ENCODE peak calls at places on chromosomes 7 and 10, in four cellular contexts. One of them, this sample, is unnamed.

GRCh38 chr10:70312972-70313371 is 29.2 kb upstream of the NPFFR1 start:
- DNase-seq in activated effector memory CD4-positive, alpha-beta T cell treated with anti-CD3 and anti-CD28 coated beads, Interleukin-2, amount 50 U/mL, for 16 hours: no peak
- DNase-seq in heart right ventricle: no peak
- DNase-seq in nephron progenitor cell: no peak
- DNase-seq in this sample: peak

GRCh38 chr7:77415822-77416620 is at the start of gene GSAP:
- DNase-seq in activated effector memory CD4-positive, alpha-beta T cell treated with anti-CD3 and anti-CD28 coated beads, Interleukin-2, amount 50 U/mL, for 16 hours: peak
- DNase-seq in heart right ventricle: peak
- DNase-seq in nephron progenitor cell: peak
- DNase-seq in this sample: peak

GRCh38 chr10:101310528-101311439 is 43.2 kb upstream of the BTRC start:
- DNase-seq in activated effector memory CD4-positive, alpha-beta T cell treated with anti-CD3 and anti-CD28 coated beads, Interleukin-2, amount 50 U/mL, for 16 hours: no peak
- DNase-seq in heart right ventricle: no peak
- DNase-seq in nephron progenitor cell: no peak
- DNase-seq in this sample: no peak

GRCh38 chr7:116710764-116711452 is 38.9 kb downstream of the MET start:
- DNase-seq in activated effector memory CD4-positive, alpha-beta T cell treated with anti-CD3 and anti-CD28 coated beads, Interleukin-2, amount 50 U/mL, for 16 hours: no peak
- DNase-seq in heart right ventricle: no peak
- DNase-seq in nephron progenitor cell: no peak
- DNase-seq in this sample: no peak

GRCh38 chr10:97425964-97426775 is at the start of gene PGAM1:
- DNase-seq in activated effector memory CD4-positive, alpha-beta T cell treated with anti-CD3 and anti-CD28 coated beads, Interleukin-2, amount 50 U/mL, for 16 hours: peak
- DNase-seq in heart right ventricle: peak
- DNase-seq in nephron progenitor cell: peak
- DNase-seq in this sample: peak

GRCh38 chr10:49207936-49208482 is 19.8 kb upstream of the TMEM273 start:
- DNase-seq in activated effector memory CD4-positive, alpha-beta T cell treated with anti-CD3 and anti-CD28 coated beads, Interleukin-2, amount 50 U/mL, for 16 hours: no peak
- DNase-seq in heart right ventricle: no peak
- DNase-seq in nephron progenitor cell: no peak
- DNase-seq in this sample: no peak

GRCh38 chr10:36209480-36209879 is 567.4 kb upstream of the FZD8 start:
- DNase-seq in activated effector memory CD4-positive, alpha-beta T cell treated with anti-CD3 and anti-CD28 coated beads, Interleukin-2, amount 50 U/mL, for 16 hours: no peak
- DNase-seq in heart right ventricle: no peak
- DNase-seq in nephron progenitor cell: no peak
- DNase-seq in this sample: no peak

GRCh38 chr7:28037220-28038010 is 143.2 kb downstream of the JAZF1 start:
- DNase-seq in activated effector memory CD4-positive, alpha-beta T cell treated with anti-CD3 and anti-CD28 coated beads, Interleukin-2, amount 50 U/mL, for 16 hours: no peak
- DNase-seq in heart right ventricle: no peak
- DNase-seq in nephron progenitor cell: no peak
- DNase-seq in this sample: no peak

GRCh38 chr10:117418121-117418520 is 42.9 kb upstream of the PDZD8 start:
- DNase-seq in activated effector memory CD4-positive, alpha-beta T cell treated with anti-CD3 and anti-CD28 coated beads, Interleukin-2, amount 50 U/mL, for 16 hours: no peak
- DNase-seq in heart right ventricle: no peak
- DNase-seq in nephron progenitor cell: no peak
- DNase-seq in this sample: no peak

GRCh38 chr7:48154792-48155413 is 16.4 kb upstream of the ABCA13 start:
- DNase-seq in activated effector memory CD4-positive, alpha-beta T cell treated with anti-CD3 and anti-CD28 coated beads, Interleukin-2, amount 50 U/mL, for 16 hours: peak
- DNase-seq in heart right ventricle: no peak
- DNase-seq in nephron progenitor cell: peak
- DNase-seq in this sample: no peak

GRCh38 chr10:102269017-102269416 is 23.7 kb downstream of the GBF1 start:
- DNase-seq in activated effector memory CD4-positive, alpha-beta T cell treated with anti-CD3 and anti-CD28 coated beads, Interleukin-2, amount 50 U/mL, for 16 hours: no peak
- DNase-seq in heart right ventricle: no peak
- DNase-seq in nephron progenitor cell: no peak
- DNase-seq in this sample: no peak

GRCh38 chr10:30491204-30491603 is 57.2 kb downstream of the MAP3K8 start:
- DNase-seq in activated effector memory CD4-positive, alpha-beta T cell treated with anti-CD3 and anti-CD28 coated beads, Interleukin-2, amount 50 U/mL, for 16 hours: no peak
- DNase-seq in heart right ventricle: no peak
- DNase-seq in nephron progenitor cell: no peak
- DNase-seq in this sample: no peak

GRCh38 chr10:102422586-102423129 is 2.0 kb downstream of the FBXL15 start:
- DNase-seq in activated effector memory CD4-positive, alpha-beta T cell treated with anti-CD3 and anti-CD28 coated beads, Interleukin-2, amount 50 U/mL, for 16 hours: peak
- DNase-seq in heart right ventricle: peak
- DNase-seq in nephron progenitor cell: peak
- DNase-seq in this sample: peak

GRCh38 chr10:76983624-76984023 is 654.0 kb downstream of the KCNMA1 start:
- DNase-seq in activated effector memory CD4-positive, alpha-beta T cell treated with anti-CD3 and anti-CD28 coated beads, Interleukin-2, amount 50 U/mL, for 16 hours: no peak
- DNase-seq in heart right ventricle: no peak
- DNase-seq in nephron progenitor cell: no peak
- DNase-seq in this sample: no peak

GRCh38 chr7:124718032-124718766 is 47.4 kb downstream of the GPR37 start:
- DNase-seq in activated effector memory CD4-positive, alpha-beta T cell treated with anti-CD3 and anti-CD28 coated beads, Interleukin-2, amount 50 U/mL, for 16 hours: no peak
- DNase-seq in heart right ventricle: no peak
- DNase-seq in nephron progenitor cell: no peak
- DNase-seq in this sample: no peak

GRCh38 chr10:21732067-21732772 is 198.2 kb downstream of the MLLT10 start:
- DNase-seq in activated effector memory CD4-positive, alpha-beta T cell treated with anti-CD3 and anti-CD28 coated beads, Interleukin-2, amount 50 U/mL, for 16 hours: no peak
- DNase-seq in heart right ventricle: peak
- DNase-seq in nephron progenitor cell: peak
- DNase-seq in this sample: peak

GRCh38 chr10:5963071-5963470 is 14.3 kb downstream of the IL15RA start:
- DNase-seq in activated effector memory CD4-positive, alpha-beta T cell treated with anti-CD3 and anti-CD28 coated beads, Interleukin-2, amount 50 U/mL, for 16 hours: no peak
- DNase-seq in heart right ventricle: no peak
- DNase-seq in nephron progenitor cell: no peak
- DNase-seq in this sample: peak

This sample was measured in aorta.